ENCODE peak calls at places on chromosomes 3 and 15, in eight cellular contexts. V is H7; F is upper lobe of left lung; R is GM23338; G is activated CD8-positive, alpha-beta memory T cell treated with anti-CD3 and anti-CD28 coated beads, Interleukin-2, amount 50 U/mL, for 4 hours; H is CD8-positive, alpha-beta memory T cell; N is head of caudate nucleus; S is GM23248. X is an unnamed sample.

GRCh38 chr3:123143669-123144411 is 57.9 kb upstream of the SEC22A start:
- DNase-seq in V (no peak), F (no peak), R (peak; percentile 41), G (no peak), H (no peak), N (peak; percentile 79), S (peak; percentile 35), X (no peak)

GRCh38 chr3:85432081-85432480 is 473.3 kb downstream of the CADM2 start:
- DNase-seq in V (no peak), F (no peak), R (no peak), G (no peak), H (no peak), N (no peak), S (no peak), X (no peak)

GRCh38 chr3:4977889-4978258 is 1.4 kb upstream of the BHLHE40 start:
- DNase-seq in V (no peak), F (no peak), R (peak; percentile 66), G (no peak), H (no peak), N (no peak), S (no peak), X (no peak)

GRCh38 chr3:56137406-56137805 is 330.9 kb downstream of the ERC2 start:
- DNase-seq in V (no peak), F (no peak), R (no peak), G (no peak), H (no peak), N (no peak), S (no peak), X (no peak)

GRCh38 chr3:13406200-13406599 is 13.9 kb downstream of the NUP210 start:
- DNase-seq in V (no peak), F (no peak), R (no peak), G (no peak), H (no peak), N (no peak), S (no peak), X (no peak)

GRCh38 chr15:83930813-83931212 is 276.9 kb downstream of the ADAMTSL3 start:
- DNase-seq in V (no peak), F (no peak), R (no peak), G (no peak), H (no peak), N (no peak), S (no peak), X (no peak)

GRCh38 chr3:123661973-123662372 is 77.1 kb upstream of the HACD2 start:
- DNase-seq in V (no peak), F (peak; percentile 72), R (no peak), G (no peak), H (no peak), N (no peak), S (no peak), X (no peak)

GRCh38 chr3:150292891-150293290 is 115.2 kb upstream of the TSC22D2 start:
- DNase-seq in V (no peak), F (no peak), R (no peak), G (no peak), H (no peak), N (no peak), S (peak; percentile 80), X (no peak)

GRCh38 chr15:65286069-65286703 is 497 bp downstream of the PARP16 start:
- DNase-seq in V (peak; percentile 90), F (peak; percentile 40), R (peak; percentile 76), G (no peak), H (no peak), N (no peak), S (peak; percentile 61), X (peak; percentile 45)

GRCh38 chr15:99844150-99844549 is 110.9 kb upstream of the LYSMD4 start:
- DNase-seq in V (no peak), F (no peak), R (no peak), G (no peak), H (no peak), N (no peak), S (no peak), X (no peak)

GRCh38 chr15:77830041-77830440 is 197.3 kb upstream of the LINGO1 start:
- DNase-seq in V (no peak), F (no peak), R (no peak), G (no peak), H (peak; percentile 33), N (no peak), S (peak; percentile 71), X (no peak)

GRCh38 chr3:129028866-129029265 is 27.8 kb downstream of the EFCC1 start:
- DNase-seq in V (no peak), F (no peak), R (no peak), G (no peak), H (no peak), N (no peak), S (no peak), X (no peak)

GRCh38 chr3:154684021-154684420 is 254.0 kb upstream of the GPR149 start:
- DNase-seq in V (no peak), F (no peak), R (peak; percentile 73), G (no peak), H (no peak), N (no peak), S (no peak), X (no peak)

X was measured in globus pallidus.